ENCODE peak calls at places on chromosome 1, in five cellular contexts. F is vagina, P is Peyer's patch, X is lower leg skin, I is esophagus muscularis mucosa. U is an unnamed sample.
A peak's percentile ranks its signal among the peaks of the same experiment; 100 is the strongest.

GRCh38 chr1:5720045-5720444 is 272.2 kb downstream of the NPHP4 start:
- DNase-seq in F (no peak), P (no peak), X (peak; percentile 71), I (no peak), U (no peak)

GRCh38 chr1:214031267-214031650 is 43.5 kb downstream of the PROX1 start:
- DNase-seq in F (no peak), P (no peak), X (no peak), I (no peak), U (peak; percentile 61)

GRCh38 chr1:31798433-31799195 is 17.2 kb downstream of the SPOCD1 start:
- DNase-seq in F (no peak), P (no peak), X (peak; percentile 83), I (no peak), U (peak; percentile 51)

GRCh38 chr1:224700915-224701531 is 84.9 kb downstream of the CNIH3 start:
- DNase-seq in F (no peak), P (no peak), X (no peak), I (no peak), U (peak; percentile 69)

GRCh38 chr1:36217667-36218066 is 6.6 kb upstream of the THRAP3 start:
- DNase-seq in F (no peak), P (no peak), X (no peak), I (no peak), U (no peak)

GRCh38 chr1:40344597-40344996 is 27.5 kb upstream of the COL9A2 start:
- DNase-seq in F (no peak), P (peak; percentile 75), X (peak; percentile 90), I (no peak), U (no peak)

GRCh38 chr1:115067460-115067859 is 21.8 kb downstream of the TSPAN2 start:
- DNase-seq in F (no peak), P (no peak), X (no peak), I (no peak), U (no peak)

GRCh38 chr1:244448279-244449036 is 3.3 kb downstream of the ADSS2 start:
- DNase-seq in F (no peak), P (no peak), X (no peak), I (no peak), U (no peak)

GRCh38 chr1:211609120-211610024 is 30.4 kb upstream of the SLC30A1 start:
- DNase-seq in F (no peak), P (no peak), X (no peak), I (no peak), U (no peak)

DNA sequence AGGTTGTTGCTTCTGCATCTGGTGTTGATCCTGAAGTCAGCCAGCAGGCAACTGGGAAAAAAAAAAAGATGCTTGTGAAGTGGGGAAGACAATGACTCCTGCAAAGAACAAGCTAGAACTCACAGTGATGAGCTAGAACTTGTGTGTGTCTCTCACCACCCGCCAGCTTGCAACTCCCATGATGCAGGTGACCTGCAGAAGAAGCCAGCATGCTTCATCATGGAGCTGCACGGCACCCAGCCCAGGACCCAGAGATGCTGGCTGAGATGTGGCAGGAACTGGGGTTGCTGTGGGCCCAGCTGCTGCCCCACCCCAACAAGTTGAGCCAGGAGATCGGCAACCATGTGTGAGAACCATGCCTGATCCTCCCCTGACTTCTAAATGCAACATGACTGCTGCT is 166.2 kb upstream of the IGSF21 start:
- DNase-seq in F (no peak), P (no peak), X (no peak), I (no peak), U (no peak)
- H3K4me3 ChIP-seq in F (no peak overlapping the region), P (no peak overlapping the region), X (no peak overlapping the region), I (no peak overlapping the region), U (no peak overlapping the region)

GRCh38 chr1:184959626-184960025 is 14.7 kb downstream of the NIBAN1 start:
- DNase-seq in F (no peak), P (no peak), X (no peak), I (no peak), U (no peak)

GRCh38 chr1:184954232-184954995 is 19.9 kb downstream of the NIBAN1 start:
- DNase-seq in F (no peak), P (no peak), X (no peak), I (peak; percentile 19), U (no peak)

GRCh38 chr1:184953600-184954219 is 20.6 kb downstream of the NIBAN1 start:
- DNase-seq in F (no peak), P (no peak), X (no peak), I (peak; percentile 17), U (no peak)

DNA sequence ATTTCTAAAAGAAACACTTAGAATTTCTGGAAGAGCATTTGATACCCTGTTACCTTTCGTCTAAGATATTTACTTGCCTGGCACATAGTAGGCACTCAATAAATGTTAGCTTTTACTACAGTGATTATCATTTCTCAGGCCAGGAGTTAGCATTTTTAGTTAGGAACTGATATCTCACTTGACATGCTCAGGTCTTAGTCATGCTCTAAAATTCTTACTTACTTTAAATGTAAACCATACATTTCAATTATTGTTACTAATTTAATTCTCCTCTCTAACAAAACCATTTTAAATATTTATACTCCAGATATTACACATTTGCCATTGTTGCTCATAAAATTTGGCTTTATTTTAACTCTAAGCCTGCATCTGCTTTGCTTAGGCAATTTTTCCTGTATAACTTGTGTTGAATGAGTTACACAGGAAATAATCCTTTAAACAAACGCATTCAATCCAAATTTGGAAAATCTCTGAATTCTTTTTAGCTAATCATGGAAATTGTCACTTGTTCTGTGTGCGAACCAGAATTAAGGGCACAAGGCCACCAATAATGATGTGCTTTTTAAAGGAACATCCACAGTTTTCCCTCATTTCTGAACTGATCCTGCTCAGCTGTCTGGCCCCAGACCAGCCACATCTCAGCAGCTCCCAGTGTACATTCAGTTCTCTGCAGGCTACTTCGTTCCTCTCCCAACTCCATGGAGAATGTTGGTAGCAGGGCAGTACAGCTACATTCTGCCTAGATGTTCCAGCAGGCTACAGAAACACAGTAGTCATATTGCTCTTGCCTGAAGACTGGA is 15.6 kb downstream of the NIBAN1 start:
- DNase-seq in F (no peak), P (no peak), X (no peak), I (no peak), U (no peak)
- H3K4me3 ChIP-seq in F (no peak overlapping the region), P (no peak overlapping the region), X (no peak overlapping the region), I (no peak overlapping the region), U (no peak overlapping the region)

GRCh38 chr1:117559985-117560384 is 45.9 kb upstream of the TENT5C start:
- DNase-seq in F (peak; percentile 11), P (no peak), X (no peak), I (peak; percentile 64), U (no peak)

GRCh38 chr1:117561551-117561950 is 44.3 kb upstream of the TENT5C start:
- DNase-seq in F (peak; percentile 29), P (no peak), X (peak; percentile 29), I (peak; percentile 62), U (no peak)

GRCh38 chr1:117561071-117561470 is 44.8 kb upstream of the TENT5C start:
- DNase-seq in F (peak; percentile 42), P (no peak), X (peak; percentile 70), I (peak; percentile 80), U (no peak)

GRCh38 chr1:117556976-117557375 is 48.9 kb upstream of the TENT5C start:
- DNase-seq in F (no peak), P (no peak), X (no peak), I (no peak), U (no peak)

GRCh38 chr1:117559139-117559538 is 46.7 kb upstream of the TENT5C start:
- DNase-seq in F (no peak), P (no peak), X (no peak), I (peak; percentile 42), U (no peak)
- H3K4me3 ChIP-seq in F (no peak overlapping the region), P (no peak overlapping the region), X (no peak overlapping the region), I (no peak overlapping the region), U (no peak overlapping the region)

GRCh38 chr1:41474490-41475271 is 9.8 kb downstream of the EDN2 start:
- DNase-seq in F (no peak), P (no peak), X (peak; percentile 90), I (no peak), U (peak; percentile 79)
- H3K4me3 ChIP-seq in F (no peak overlapping the region), P (no peak overlapping the region), X (no peak overlapping the region), I (no peak overlapping the region), U (no peak overlapping the region)

GRCh38 chr1:217370757-217371156 is 260.1 kb downstream of the GPATCH2 start:
- DNase-seq in F (no peak), P (no peak), X (no peak), I (peak; percentile 31), U (no peak)

GRCh38 chr1:217373761-217374701 is 256.9 kb downstream of the GPATCH2 start:
- DNase-seq in F (no peak), P (no peak), X (no peak), I (peak; percentile 47), U (no peak)

GRCh38 chr1:217369271-217369981 is 261.5 kb downstream of the GPATCH2 start:
- DNase-seq in F (no peak), P (no peak), X (no peak), I (peak; percentile 10), U (peak; percentile 28)

GRCh38 chr1:217369996-217370551 is 260.8 kb downstream of the GPATCH2 start:
- DNase-seq in F (no peak), P (no peak), X (no peak), I (peak; percentile 42), U (no peak)

DNA sequence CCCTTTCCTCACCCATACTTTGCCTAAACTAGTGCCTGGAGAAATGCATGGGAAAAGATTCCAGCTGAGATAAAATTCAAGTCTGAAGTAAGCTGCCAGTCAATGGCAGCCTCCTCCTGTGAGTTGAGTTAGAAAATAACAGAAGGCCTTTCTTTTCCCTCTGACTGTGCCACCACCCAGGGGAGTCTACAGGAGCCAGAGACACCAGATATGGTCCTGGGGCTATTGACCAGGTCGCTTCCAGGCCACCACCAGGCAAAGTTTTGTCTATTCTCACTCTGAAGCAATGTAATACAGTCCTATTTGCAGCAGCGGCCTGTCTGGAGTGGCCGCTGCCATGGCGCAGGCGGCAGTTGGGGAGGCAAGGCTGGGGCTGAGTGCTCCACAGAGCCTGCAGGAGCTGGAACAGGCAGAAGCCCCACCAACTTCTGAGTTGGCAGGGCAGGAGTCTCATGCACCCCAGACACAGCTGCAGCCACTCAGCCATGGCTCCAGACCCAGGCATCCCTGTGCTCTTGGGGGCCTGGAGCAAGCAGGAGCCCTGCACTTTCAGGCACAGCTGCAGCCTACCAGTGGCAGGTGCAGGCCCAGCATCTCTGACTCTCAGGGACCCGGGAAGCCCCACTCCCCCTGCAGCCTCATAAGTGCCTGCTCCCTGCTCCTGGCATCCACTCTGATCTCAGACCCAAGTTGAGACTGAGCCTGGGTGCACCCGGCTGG is 258.5 kb downstream of the GPATCH2 start:
- DNase-seq in F (no peak), P (no peak), X (no peak), I (peak; percentile 83), U (no peak)
- H3K4me3 ChIP-seq in F (no peak overlapping the region), P (no peak overlapping the region), X (no peak overlapping the region), I (no peak overlapping the region), U (no peak overlapping the region)

DNA sequence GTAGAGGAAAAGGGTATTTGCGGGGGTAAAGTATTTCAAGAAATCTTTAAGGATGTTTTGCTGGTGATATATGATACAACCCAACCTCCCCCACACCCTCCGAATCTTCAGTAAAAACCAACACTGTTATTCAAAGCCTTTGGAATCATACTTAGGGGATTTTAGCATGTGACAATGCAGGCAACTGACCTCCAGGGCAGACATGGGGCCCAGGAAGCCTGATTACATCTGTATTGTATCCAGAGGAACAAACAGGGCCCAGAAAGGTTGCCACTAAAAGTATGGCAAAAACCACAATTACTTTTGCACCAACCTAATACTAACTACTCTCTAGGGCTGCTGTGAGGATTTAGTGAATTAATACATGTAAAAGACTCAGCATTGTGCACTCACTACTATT is 43.9 kb upstream of the CNN3 start:
- DNase-seq in F (no peak), P (no peak), X (no peak), I (no peak), U (peak; percentile 44)
- H3K4me3 ChIP-seq in F (no peak overlapping the region), P (no peak overlapping the region), X (no peak overlapping the region), I (no peak overlapping the region), U (no peak overlapping the region)

U was measured in H7.